ENCODE peak calls at places on chromosomes 13 and 19, in seven cellular contexts. T is tibial artery, I is body of pancreas, R is IMR-90, M is psoas muscle, V is GM23248, F is fibroblast of lung. Y is an unnamed sample. For H3K36me3 and H3K4me1, the result is how much of the 10 kb centered on the place peaks cover.

GRCh38 chr13:73440296-73440895 is 381.6 kb downstream of the KLF5 start:
- DNase-seq in R (no peak), F (no peak), V (peak), T (no peak), M (no peak), I (no peak), Y (no peak)

GRCh38 chr13:113792821-113793717 is 34.0 kb downstream of the TMEM255B start:
- DNase-seq in R (no peak), F (no peak), I (no peak), T (no peak), V (peak), M (peak), Y (no peak)

GRCh38 chr13:29845440-29846056 is 4.9 kb downstream of the UBL3 start:
- DNase-seq in I (no peak), M (no peak), F (peak), T (no peak), R (peak), V (peak), Y (no peak)

GRCh38 chr13:47175172-47175806 is 278.4 kb upstream of the HTR2A start:
- DNase-seq in R (peak), F (peak), M (no peak), I (no peak), T (no peak), V (peak), Y (peak)

GRCh38 chr13:110372676-110373075 is 65.6 kb downstream of the COL4A2 start:
- DNase-seq in R (no peak), I (no peak), M (no peak), T (no peak), F (no peak), V (no peak), Y (no peak)

GRCh38 chr19:54517483-54517882 is 14.9 kb downstream of the LAIR2 start:
- DNase-seq in I (peak), T (no peak), V (peak), F (peak), R (peak), M (no peak), Y (peak)

GRCh38 chr13:80083516-80084085 is 257.3 kb downstream of the SPRY2 start:
- DNase-seq in F (peak), T (no peak), V (peak), I (no peak), M (no peak), R (peak), Y (no peak)

GRCh38 chr13:19601749-19602725 is 31.4 kb upstream of the MPHOSPH8 start:
- DNase-seq in R (peak), V (peak), I (peak), F (peak), M (no peak), T (no peak), Y (peak)

GRCh38 chr13:114112231-114112825 is 20.1 kb downstream of the RASA3 start:
- DNase-seq in F (no peak), R (peak), T (peak), V (no peak), I (no peak), M (peak), Y (peak)

GRCh38 chr19:49343127-49343526 is 7.9 kb downstream of the CD37 start:
- DNase-seq in F (no peak), I (no peak), R (no peak), V (no peak), M (no peak), T (no peak), Y (no peak)
- H3K36me3 ChIP-seq in F (under half), I (under half), R (half or more), V (under half), M (half or more), T (half or more), Y (half or more)

GRCh38 chr13:96449920-96450319 is 360.0 kb downstream of the HS6ST3 start:
- DNase-seq in T (no peak), R (no peak), I (no peak), F (no peak), M (no peak), V (no peak), Y (no peak)
- H3K27ac ChIP-seq in T (no peak), R (no peak), I (no peak), F (no peak), M (no peak), V (no peak), Y (no peak)

GRCh38 chr13:97121894-97122293 is 100.2 kb upstream of the MBNL2 start:
- DNase-seq in V (peak), F (peak), R (peak), I (no peak), T (no peak), M (no peak), Y (peak)
- H3K4me1 ChIP-seq in V (half or more), F (under half), R (under half), I (under half), T (under half), M (under half), Y (under half)

GRCh38 chr19:13138916-13139198 is 11.3 kb downstream of the STX10 start:
- DNase-seq in I (no peak), V (no peak), M (no peak), F (no peak), R (no peak), T (no peak), Y (no peak)
- H3K36me3 ChIP-seq in I (under half), V (under half), M (half or more), F (under half), R (under half), T (under half), Y (under half)

DNA sequence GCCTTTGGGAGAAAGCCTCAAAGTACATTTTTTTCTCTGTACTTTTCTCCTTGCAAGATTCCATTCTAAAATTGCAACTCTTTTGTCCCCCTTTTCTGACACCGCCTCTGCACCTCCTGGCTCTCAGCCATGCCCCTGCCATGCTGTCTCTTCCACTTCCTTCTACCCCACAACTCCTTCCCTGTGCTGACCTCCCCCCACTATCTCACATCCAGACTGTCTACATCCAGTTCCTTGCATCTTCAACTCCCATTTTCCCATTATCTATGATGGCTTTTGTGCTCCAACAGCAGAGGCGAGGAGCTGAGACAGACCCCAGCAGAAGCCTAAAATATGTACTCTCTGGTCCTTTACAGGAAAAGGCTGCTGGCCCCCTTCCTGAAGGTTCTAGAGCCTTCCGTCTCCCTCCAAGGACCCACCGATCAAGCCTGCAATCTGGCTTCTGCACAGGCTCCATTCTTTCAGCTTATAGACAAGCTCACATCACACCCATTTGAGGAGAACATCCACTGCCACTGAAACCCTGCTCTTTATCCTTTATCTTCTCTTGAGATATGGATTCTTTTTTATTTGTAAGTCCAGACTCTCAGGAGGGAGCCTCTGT is 50.2 kb downstream of the RFX2 start:
- DNase-seq in R (no peak), M (no peak), V (no peak), T (no peak), I (no peak), F (no peak), Y (no peak)
- H3K27ac ChIP-seq in R (no peak), M (no peak), V (no peak), T (peak), I (no peak), F (no peak), Y (no peak)

DNA sequence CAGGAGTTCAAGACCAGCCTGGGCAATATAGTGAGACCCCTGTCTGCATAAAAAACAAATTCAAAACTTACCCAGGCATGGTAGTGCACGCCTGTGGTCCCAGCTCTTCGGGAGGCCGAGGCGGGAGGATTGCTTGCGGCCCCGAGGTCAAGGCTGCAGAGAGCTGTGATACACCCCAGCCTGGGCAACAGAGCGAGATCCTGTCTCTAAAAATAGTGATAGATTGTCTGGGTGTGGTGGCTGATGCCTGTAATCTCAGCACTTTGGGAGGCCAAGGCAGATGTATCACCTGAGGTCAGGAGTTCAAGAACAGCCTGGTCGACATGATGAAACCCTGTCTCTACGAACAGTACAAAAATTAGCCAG is 4.0 kb upstream of the KLF16 start:
- DNase-seq in M (no peak), T (no peak), F (no peak), V (no peak), R (no peak), I (no peak), Y (no peak)
- H3K4me1 ChIP-seq in M (under half), T (under half), F (under half), V (under half), R (under half), I (under half), Y (under half)

DNA sequence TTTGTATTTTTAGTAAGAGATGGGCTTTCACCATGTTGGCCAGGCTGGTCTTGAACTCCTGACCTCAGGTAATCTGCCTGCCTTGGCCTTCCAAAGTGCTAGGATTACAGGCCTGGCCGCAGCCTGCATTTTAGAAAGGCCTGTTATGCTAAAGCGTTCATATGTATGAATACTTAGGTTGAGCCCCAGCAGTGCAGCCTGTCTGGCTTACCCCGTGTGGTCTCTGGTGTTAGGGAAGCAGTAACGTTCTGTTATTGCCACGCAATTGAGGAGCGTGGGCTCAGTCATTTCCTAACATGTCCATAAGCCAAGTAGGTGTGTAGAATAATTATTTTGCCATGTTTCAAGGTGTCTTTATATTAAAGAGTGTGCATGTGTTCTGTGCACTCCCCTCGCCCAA is 14.3 kb downstream of the HNRNPM start:
- DNase-seq in R (no peak), V (no peak), I (no peak), M (no peak), T (no peak), F (no peak), Y (no peak)
- H3K36me3 ChIP-seq in R (under half), V (under half), I (under half), M (under half), T (under half), F (under half), Y (under half)

DNA sequence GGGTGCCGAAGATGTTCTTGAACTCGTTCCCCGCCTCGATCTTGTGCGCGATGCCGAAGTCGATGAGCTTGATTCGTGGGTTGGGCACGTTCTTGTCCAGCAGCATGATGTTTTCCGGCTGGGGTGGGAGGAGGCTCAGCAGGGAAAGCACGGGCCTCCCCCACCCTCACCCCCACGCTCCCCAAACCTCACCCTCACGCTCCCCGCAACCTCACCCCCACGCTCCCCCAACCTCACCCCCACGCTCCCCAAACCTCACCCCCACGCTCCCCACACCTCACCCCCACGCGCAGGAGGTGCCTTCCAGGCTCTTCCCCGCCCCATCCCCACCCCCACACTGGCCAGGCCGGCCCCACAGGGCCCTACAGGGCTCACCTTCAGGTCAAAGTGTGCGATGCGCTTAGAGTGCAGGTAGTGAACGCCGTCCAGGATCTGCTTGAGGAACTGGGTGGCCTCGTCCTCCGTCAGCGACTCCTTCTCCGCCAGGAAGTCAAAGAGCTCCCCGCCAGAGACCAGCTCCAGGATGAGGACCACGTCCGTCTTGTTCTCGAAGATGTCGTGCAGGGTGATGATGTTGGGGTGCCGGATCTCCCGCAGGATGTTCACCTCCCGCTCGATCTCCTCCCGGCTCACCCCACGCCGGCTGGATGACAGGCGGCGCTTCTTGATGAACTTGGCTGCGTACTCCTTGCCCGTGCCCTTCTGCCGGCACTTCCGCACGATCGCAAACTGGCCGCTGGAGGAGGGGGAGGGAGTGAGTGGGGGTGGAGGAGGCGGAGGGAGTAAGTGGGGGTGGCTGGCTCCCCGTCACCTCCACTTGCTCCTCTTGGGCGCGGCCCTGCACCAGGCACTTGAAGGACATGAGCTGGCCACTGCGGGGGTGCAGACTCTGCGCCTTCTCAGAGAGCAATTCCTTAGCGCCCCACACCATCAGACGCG is 6.4 kb downstream of the DAPK3 start:
- DNase-seq in V (no peak), R (no peak), M (no peak), F (no peak), T (no peak), I (no peak), Y (no peak)
- H3K27ac ChIP-seq in V (no peak), R (no peak), M (peak), F (no peak), T (peak), I (no peak), Y (no peak)

GRCh38 chr19:16559896-16560295 is 12.3 kb downstream of the SLC35E1 start:
- DNase-seq in V (no peak), M (no peak), I (no peak), F (peak), T (no peak), R (no peak), Y (no peak)
- H3K4me1 ChIP-seq in V (under half), M (under half), I (under half), F (under half), T (under half), R (under half), Y (under half)

GRCh38 chr13:33318744-33319143 is 33.2 kb upstream of the STARD13 start:
- DNase-seq in I (no peak), F (no peak), R (no peak), T (no peak), M (no peak), V (peak), Y (no peak)
- H3K36me3 ChIP-seq in I (under half), F (under half), R (under half), T (under half), M (under half), V (under half), Y (under half)